ENCODE peak calls at places on chromosomes 5 and 9, in ten cellular contexts. J is nephron progenitor cell; N is stimulated activated CD4-positive, alpha-beta T cell treated with anti-CD3 and anti-CD28 coated beads, Interleukin-2, amount 100 ng/mL, for 48 hours; R is NCI-H146; S is M059J; H is NCI-H1092 treated with DMSO at 0.1 percent for 48 hours; B is mammary epithelial cell; F is HFF-Myc; W is activated CD4-positive, alpha-beta T cell treated with anti-CD3 and anti-CD28 coated beads, Interleukin-2, amount 10 ng/mL, durations not matched to agents 7 days and 5 days; P is cardiac muscle cell. Z is an unnamed sample.

GRCh38 chr5:59596586-59597348 is 296.8 kb downstream of the PDE4D start:
- DNase-seq in J (no peak), N (no peak), R (no peak), S (peak), H (no peak), B (peak), F (no peak), W (no peak), P (no peak), Z (no peak)

GRCh38 chr5:103119067-103119764 is 722 bp downstream of the GIN1 start:
- DNase-seq in J (no peak), N (no peak), R (no peak), S (no peak), H (peak), B (no peak), F (no peak), W (no peak), P (peak), Z (peak)

GRCh38 chr9:76905984-76906861 is at the start of gene PRUNE2:
- DNase-seq in J (peak), N (no peak), R (peak), S (peak), H (peak), B (peak), F (peak), W (peak), P (peak), Z (peak)

GRCh38 chr5:170747851-170748250 is 35.7 kb upstream of the GABRP start:
- DNase-seq in J (peak), N (no peak), R (peak), S (peak), H (no peak), B (no peak), F (no peak), W (no peak), P (peak), Z (peak)

GRCh38 chr5:72325566-72326297 is 5.6 kb downstream of the PTCD2 start:
- DNase-seq in J (no peak), N (no peak), R (no peak), S (peak), H (no peak), B (peak), F (no peak), W (no peak), P (no peak), Z (no peak)

GRCh38 chr9:134149380-134149779 is 13.5 kb downstream of the WDR5 start:
- DNase-seq in J (no peak), N (no peak), R (no peak), S (no peak), H (no peak), B (no peak), F (no peak), W (no peak), P (no peak), Z (no peak)

GRCh38 chr9:103407260-103407659 is 412.1 kb downstream of the CYLC2 start:
- DNase-seq in J (no peak), N (no peak), R (no peak), S (no peak), H (no peak), B (no peak), F (no peak), W (no peak), P (no peak), Z (no peak)

GRCh38 chr5:154276932-154277331 is 86.4 kb downstream of the GALNT10 start:
- DNase-seq in J (no peak), N (no peak), R (no peak), S (peak), H (no peak), B (peak), F (peak), W (no peak), P (no peak), Z (peak)

GRCh38 chr9:137225701-137226331 is 842 bp downstream of the CYSRT1 start:
- DNase-seq in J (no peak), N (no peak), R (no peak), S (no peak), H (no peak), B (no peak), F (no peak), W (no peak), P (no peak), Z (no peak)

GRCh38 chr5:104363567-104363966 is 801.0 kb upstream of the NUDT12 start:
- DNase-seq in J (no peak), N (no peak), R (no peak), S (peak), H (no peak), B (no peak), F (no peak), W (no peak), P (no peak), Z (peak)

GRCh38 chr5:108345541-108346171 is 36.2 kb downstream of the FBXL17 start:
- DNase-seq in J (no peak), N (no peak), R (peak), S (peak), H (peak), B (peak), F (peak), W (no peak), P (peak), Z (peak)

GRCh38 chr5:39005566-39006232 is 68.5 kb downstream of the RICTOR start:
- DNase-seq in J (no peak), N (no peak), R (no peak), S (peak), H (no peak), B (peak), F (no peak), W (no peak), P (no peak), Z (peak)

GRCh38 chr5:98679963-98680362 is 93.5 kb upstream of the RGMB start:
- DNase-seq in J (no peak), N (no peak), R (no peak), S (peak), H (no peak), B (no peak), F (peak), W (no peak), P (no peak), Z (no peak)

GRCh38 chr9:129317179-129318011 is 139.3 kb upstream of the IER5L start:
- DNase-seq in J (no peak), N (no peak), R (no peak), S (peak), H (no peak), B (no peak), F (no peak), W (no peak), P (peak), Z (peak)

GRCh38 chr5:158560170-158560569 is 539.5 kb downstream of the EBF1 start:
- DNase-seq in J (no peak), N (no peak), R (peak), S (peak), H (no peak), B (peak), F (no peak), W (no peak), P (no peak), Z (peak)

GRCh38 chr5:76617675-76618074 is 5.5 kb downstream of the F2RL2 start:
- DNase-seq in J (no peak), N (no peak), R (no peak), S (peak), H (no peak), B (peak), F (no peak), W (no peak), P (no peak), Z (no peak)

GRCh38 chr5:178432421-178433272 is 157.5 kb downstream of the COL23A1 start:
- DNase-seq in J (no peak), N (no peak), R (no peak), S (no peak), H (no peak), B (no peak), F (no peak), W (no peak), P (no peak), Z (no peak)

GRCh38 chr9:16651445-16651964 is 219.0 kb downstream of the BNC2 start:
- DNase-seq in J (no peak), N (no peak), R (no peak), S (no peak), H (no peak), B (no peak), F (no peak), W (no peak), P (no peak), Z (no peak)

GRCh38 chr5:144484124-144484897 is 313.6 kb downstream of the KCTD16 start:
- DNase-seq in J (no peak), N (no peak), R (no peak), S (peak), H (no peak), B (peak), F (no peak), W (no peak), P (no peak), Z (no peak)

Z was measured in SK-MEL-5.